ENCODE peak calls at places on chromosomes 7 and 10, in four cellular contexts. L is neural crest cell, X is GM12865, E is hepatocyte. O is an unnamed sample.

GRCh38 chr7:143965280-143965679 is 10.6 kb downstream of the OR2F1 start:
- DNase-seq in X (no peak), L (no peak), E (peak; percentile 65), O (no peak)

GRCh38 chr10:117257701-117258100 is 16.8 kb downstream of the SLC18A2 start:
- DNase-seq in L (no peak), X (no peak), E (no peak), O (no peak)

GRCh38 chr7:158662610-158663427 is 41.8 kb downstream of the NCAPG2 start:
- DNase-seq in L (no peak), X (no peak), E (no peak), O (no peak)

GRCh38 chr7:31791881-31792280 is 104.9 kb downstream of the PPP1R17 start:
- DNase-seq in E (no peak), L (no peak), X (no peak), O (no peak)

GRCh38 chr10:99528867-99529285 is 3.9 kb upstream of the NKX2-3 start:
- DNase-seq in L (no peak), E (no peak), X (no peak), O (no peak)

GRCh38 chr10:102738692-102739121 is 5.0 kb upstream of the WBP1L start:
- DNase-seq in L (no peak), X (no peak), E (no peak), O (no peak)

GRCh38 chr10:7895699-7896090 is 77.4 kb downstream of the TAF3 start:
- DNase-seq in L (no peak), E (no peak), X (no peak), O (no peak)

GRCh38 chr7:140456627-140457051 is 22.7 kb downstream of the MKRN1 start:
- DNase-seq in E (no peak), X (no peak), L (no peak), O (no peak)

GRCh38 chr10:46226232-46226631 is 60.6 kb upstream of the ANTXRL start:
- DNase-seq in E (no peak), L (no peak), X (no peak), O (no peak)

GRCh38 chr7:132117181-132117580 is 459.1 kb downstream of the PLXNA4 start:
- DNase-seq in X (no peak), E (peak; percentile 27), L (no peak), O (no peak)

GRCh38 chr10:63591600-63592379 is 70.6 kb downstream of the REEP3 start:
- DNase-seq in L (no peak), X (no peak), E (no peak), O (no peak)

GRCh38 chr7:31017036-31017747 is 34.9 kb upstream of the ADCYAP1R1 start:
- DNase-seq in E (no peak), X (no peak), L (no peak), O (no peak)

GRCh38 chr7:124810605-124811004 is 45.0 kb upstream of the GPR37 start:
- DNase-seq in X (no peak), L (no peak), E (no peak), O (no peak)

GRCh38 chr7:23277359-23277989 is 21.7 kb upstream of the MALSU1 start:
- DNase-seq in L (peak; percentile 38), X (peak; percentile 81), E (peak; percentile 79), O (peak; percentile 37)

GRCh38 chr10:89645742-89646172 is 715 bp upstream of the PANK1 start:
- DNase-seq in L (no peak), X (no peak), E (peak; percentile 85), O (no peak)

GRCh38 chr7:106180721-106181120 is 68.6 kb upstream of the SYPL1 start:
- DNase-seq in L (no peak), E (no peak), X (no peak), O (no peak)

GRCh38 chr7:44497151-44498013 is 6.9 kb upstream of the NUDCD3 start:
- DNase-seq in E (no peak), X (no peak), L (no peak), O (no peak)

GRCh38 chr10:31318854-31319601 is at the start of gene ZEB1:
- DNase-seq in E (peak; percentile 92), X (peak; percentile 98), L (peak; percentile 69), O (peak; percentile 86)

GRCh38 chr10:31319602-31320178 is 674 bp downstream of the ZEB1 start:
- DNase-seq in X (peak; percentile 36), L (no peak), E (peak; percentile 27), O (no peak)

GRCh38 chr10:31321396-31321941 is 2.5 kb downstream of the ZEB1 start:
- DNase-seq in E (no peak), X (peak; percentile 56), L (no peak), O (no peak)

GRCh38 chr10:31320179-31320597 is 1.2 kb downstream of the ZEB1 start:
- DNase-seq in L (peak; percentile 21), E (peak; percentile 35), X (peak; percentile 84), O (no peak)

GRCh38 chr10:31320598-31321211 is 1.7 kb downstream of the ZEB1 start:
- DNase-seq in X (peak; percentile 76), L (no peak), E (peak; percentile 43), O (no peak)
- TF ChIP-seq CTCF in X (no peak), L (peak; percentile 35), E (no peak), O (no peak)

DNA sequence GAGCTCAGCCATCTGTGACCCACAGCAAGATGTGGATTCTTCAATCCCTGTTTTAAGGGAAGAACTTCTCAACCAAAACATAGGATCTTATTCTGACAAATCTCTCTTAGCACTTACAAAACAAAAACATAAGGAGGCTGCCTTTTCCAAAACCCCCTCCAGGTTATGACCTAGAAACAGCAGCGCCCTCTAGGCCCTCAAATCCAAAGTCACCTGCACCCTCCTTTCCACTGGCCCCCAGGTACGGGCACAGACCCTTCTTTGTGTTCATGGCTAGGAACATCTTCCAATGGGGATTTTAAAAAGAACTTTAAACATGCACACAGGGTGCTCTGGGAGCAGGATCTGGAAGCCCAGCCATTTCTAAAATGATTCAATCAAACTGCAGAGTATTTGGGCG is 100.2 kb downstream of the FGFR2 start:
- DNase-seq in E (no peak), X (no peak), L (no peak), O (no peak)
- TF ChIP-seq CTCF in E (no peak), X (no peak), L (no peak), O (no peak)

DNA sequence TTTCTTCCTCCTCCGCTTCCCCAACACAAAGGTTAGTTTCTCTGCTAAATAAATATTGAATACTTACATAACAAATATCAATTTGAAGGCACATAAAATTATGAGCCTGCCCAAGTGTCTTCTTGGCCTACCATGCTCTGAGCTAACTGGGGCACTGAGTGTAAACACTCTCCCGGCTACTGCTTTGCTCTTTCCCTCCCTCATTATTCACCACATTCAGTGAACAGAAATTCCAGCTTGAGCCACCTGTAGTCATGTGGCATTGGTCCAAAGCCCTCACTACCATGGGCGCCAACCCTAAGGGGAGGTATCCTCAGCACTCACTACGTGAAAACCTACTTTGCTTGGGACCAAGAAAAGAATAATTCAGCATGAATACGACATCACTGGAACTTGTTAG is 409.0 kb downstream of the KCNMA1 start:
- DNase-seq in X (no peak), L (no peak), E (no peak), O (no peak)
- TF ChIP-seq CTCF in X (no peak), L (no peak), E (no peak), O (no peak)

GRCh38 chr10:43316988-43317387 is 50.1 kb upstream of the RASGEF1A start:
- DNase-seq in L (no peak), E (no peak), X (no peak), O (no peak)
- TF ChIP-seq CTCF in L (no peak), E (no peak), X (no peak), O (no peak)

DNA sequence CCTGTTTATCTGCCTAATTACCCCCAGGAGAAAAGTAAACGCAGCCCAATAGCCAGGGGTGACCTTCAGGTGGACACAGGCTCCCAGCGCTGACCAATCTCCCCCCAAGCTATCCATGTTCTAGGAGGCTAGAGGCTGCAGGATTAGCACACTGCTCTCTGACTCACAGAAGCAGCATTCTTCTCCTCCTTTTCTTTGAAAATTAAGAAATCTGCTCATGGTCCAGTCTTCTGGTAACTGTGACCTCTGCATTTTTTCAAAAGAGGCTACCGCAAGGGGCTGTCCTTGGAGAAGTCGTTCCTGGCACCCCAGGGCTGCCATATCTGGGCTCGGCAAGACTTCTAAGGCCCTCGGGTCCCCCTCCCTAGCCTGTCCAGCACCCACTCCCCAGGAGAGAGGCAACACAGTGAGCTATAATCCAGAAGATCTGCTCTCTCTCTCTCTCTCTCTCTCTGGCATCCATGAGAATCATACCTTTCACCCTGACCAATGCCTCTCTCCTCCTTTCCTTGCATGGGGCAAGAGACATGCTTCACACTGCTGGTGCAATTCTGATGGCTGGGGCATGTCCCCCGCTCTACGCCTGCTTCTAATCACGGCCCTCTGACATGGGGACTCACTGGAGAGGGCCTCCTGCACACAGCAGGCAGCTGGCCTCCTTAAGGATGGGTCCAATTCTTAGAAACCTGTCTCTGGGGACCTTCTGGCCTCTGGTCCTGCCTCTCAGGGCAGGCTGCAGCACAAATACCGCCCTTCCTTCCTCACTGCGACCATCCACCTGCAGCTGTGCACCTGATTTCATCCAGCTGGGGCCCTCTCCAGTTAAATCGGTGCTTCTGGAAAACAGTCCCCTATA is 27.3 kb downstream of the ANXA11 start:
- DNase-seq in E (no peak), X (no peak), L (no peak), O (no peak)
- TF ChIP-seq CTCF in E (no peak), X (no peak), L (no peak), O (no peak)

GRCh38 chr10:36725581-36726520 is 399.5 kb upstream of the ANKRD30A start:
- DNase-seq in L (no peak), E (peak; percentile 60), X (no peak), O (peak; percentile 53)
- TF ChIP-seq CTCF in L (peak; percentile 58), E (peak; percentile 58), X (no peak), O (peak; percentile 51)

GRCh38 chr7:27936244-27937102 is 196.5 kb downstream of the TAX1BP1 start:
- DNase-seq in L (no peak), X (no peak), E (no peak), O (no peak)

GRCh38 chr7:27928001-27928400 is 188.0 kb downstream of the TAX1BP1 start:
- DNase-seq in E (no peak), L (no peak), X (no peak), O (no peak)

GRCh38 chr7:27929127-27929526 is 189.2 kb downstream of the TAX1BP1 start:
- DNase-seq in L (no peak), X (no peak), E (no peak), O (no peak)

GRCh38 chr7:27930910-27931476 is 191.0 kb downstream of the TAX1BP1 start:
- DNase-seq in X (no peak), L (no peak), E (no peak), O (no peak)

DNA sequence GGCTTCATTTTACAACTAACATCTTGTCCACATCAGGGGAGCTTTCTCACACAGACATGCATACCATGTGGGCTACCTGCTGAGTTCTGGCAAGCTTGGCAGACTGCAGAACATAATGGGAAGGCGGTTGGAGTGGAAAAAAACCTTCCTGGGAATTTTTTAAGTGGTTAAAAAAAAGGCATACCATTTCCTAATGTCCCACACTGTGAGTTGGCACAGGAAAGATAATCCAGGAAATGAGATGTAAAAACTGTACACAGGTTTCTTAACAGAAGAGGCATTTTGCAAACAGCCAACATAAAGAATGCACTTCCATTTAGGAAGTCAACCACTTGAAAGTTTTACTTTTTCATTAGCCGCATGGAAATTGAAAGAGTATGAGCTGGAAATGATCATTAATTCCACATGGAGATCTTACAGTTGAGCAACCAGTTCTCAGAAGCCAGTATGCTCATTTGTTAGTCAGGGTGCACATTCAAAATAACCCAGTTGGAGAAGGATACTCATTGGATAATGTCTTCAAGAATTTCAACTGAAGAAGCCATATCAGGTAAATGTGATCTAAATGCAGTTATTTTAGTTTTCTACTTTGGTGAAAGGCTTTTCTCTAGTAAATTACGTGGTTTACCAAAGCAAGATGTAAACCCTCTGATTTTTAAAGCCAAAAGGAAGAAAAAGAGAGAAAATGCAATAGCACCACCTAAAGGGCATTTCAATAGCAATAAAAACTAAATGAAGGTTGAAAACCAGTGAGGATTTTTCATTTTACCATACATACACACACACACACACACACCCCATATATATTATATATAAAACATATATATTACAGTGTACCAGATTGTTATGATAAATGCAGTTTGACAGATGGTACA is 194.0 kb downstream of the TAX1BP1 start:
- DNase-seq in X (no peak), E (no peak), L (no peak), O (peak; percentile 51)
- TF ChIP-seq CTCF in X (peak; percentile 24), E (peak; percentile 44), L (peak; percentile 55), O (peak; percentile 19)

O was measured in AG09319.